ENCODE peak calls at places on chromosomes 1 and 21, in seven cellular contexts. C is upper lobe of right lung; E is neural progenitor cell; M is tibial artery; N is heart right ventricle; L is CD8-positive, alpha-beta T cell; H is breast epithelium. V is an unnamed sample.

GRCh38 chr1:17429183-17429582 is 10.3 kb downstream of the RCC2 start:
- DNase-seq in L (no peak), E (no peak), C (no peak), H (no peak), M (no peak), N (no peak), V (no peak)

GRCh38 chr21:26918318-26919065 is 48.4 kb downstream of the ADAMTS5 start:
- DNase-seq in H (no peak), C (no peak), N (no peak), M (no peak), E (no peak), L (no peak), V (no peak)

GRCh38 chr1:112866151-112866550 is 89.8 kb downstream of the SLC16A1 start:
- DNase-seq in L (no peak), N (no peak), H (no peak), C (no peak), E (no peak), M (no peak), V (no peak)

GRCh38 chr1:215845224-215845902 is 278.3 kb downstream of the KCTD3 start:
- DNase-seq in N (no peak), C (no peak), E (no peak), L (no peak), M (no peak), H (no peak), V (no peak)

GRCh38 chr21:37833301-37833700 is 83.0 kb downstream of the KCNJ6 start:
- DNase-seq in M (no peak), E (no peak), H (no peak), L (no peak), N (no peak), C (no peak), V (no peak)

GRCh38 chr1:174788981-174789380 is 210.8 kb upstream of the CACYBP start:
- DNase-seq in C (no peak), H (no peak), E (no peak), L (no peak), N (no peak), M (no peak), V (no peak)

GRCh38 chr1:232438476-232438875 is 191.5 kb downstream of the SIPA1L2 start:
- DNase-seq in C (no peak), M (no peak), L (no peak), H (no peak), N (no peak), E (no peak), V (no peak)

GRCh38 chr1:36231191-36231590 is 6.9 kb downstream of the THRAP3 start:
- DNase-seq in E (peak; percentile 38), N (no peak), H (no peak), M (no peak), C (no peak), L (no peak), V (no peak)

GRCh38 chr1:201488817-201489581 is 17.9 kb downstream of the CSRP1 start:
- DNase-seq in E (no peak), M (peak; percentile 83), N (peak; percentile 52), H (no peak), L (no peak), C (peak; percentile 79), V (peak; percentile 70)

GRCh38 chr1:97245682-97246081 is 524.1 kb downstream of the PTBP2 start:
- DNase-seq in H (no peak), N (no peak), C (no peak), L (no peak), M (no peak), E (no peak), V (no peak)

GRCh38 chr1:114745351-114745750 is 12.4 kb downstream of the CSDE1 start:
- DNase-seq in E (no peak), L (no peak), C (no peak), M (no peak), N (no peak), H (no peak), V (no peak)

GRCh38 chr1:176745945-176746344 is 283.0 kb downstream of the PAPPA2 start:
- DNase-seq in N (no peak), L (no peak), M (no peak), C (no peak), H (no peak), E (no peak), V (no peak)

GRCh38 chr1:85278853-85279314 is 2.5 kb upstream of the BCL10 start:
- DNase-seq in N (no peak), H (no peak), C (no peak), L (no peak), E (no peak), M (peak; percentile 65), V (no peak)

GRCh38 chr1:204726478-204726877 is 40.9 kb upstream of the LRRN2 start:
- DNase-seq in C (no peak), E (no peak), L (no peak), N (no peak), M (no peak), H (no peak), V (peak; percentile 78)

GRCh38 chr1:211705439-211706205 is 30.2 kb upstream of the NEK2 start:
- DNase-seq in C (no peak), M (no peak), H (no peak), L (no peak), N (no peak), E (no peak), V (peak; percentile 84)

GRCh38 chr1:156228501-156228900 is 13.5 kb upstream of the BGLAP start:
- DNase-seq in H (no peak), C (no peak), N (no peak), L (no peak), E (no peak), M (no peak), V (no peak)

GRCh38 chr1:156230102-156230501 is 11.9 kb upstream of the BGLAP start:
- DNase-seq in H (no peak), M (no peak), E (no peak), L (no peak), N (no peak), C (no peak), V (no peak)

GRCh38 chr1:156225677-156226014 is 12.8 kb downstream of the PMF1 start:
- DNase-seq in C (no peak), M (no peak), N (no peak), E (no peak), H (no peak), L (no peak), V (no peak)

GRCh38 chr1:156226116-156226538 is 13.3 kb downstream of the PMF1 start:
- DNase-seq in M (no peak), E (no peak), N (no peak), C (no peak), H (no peak), L (no peak), V (no peak)

DNA sequence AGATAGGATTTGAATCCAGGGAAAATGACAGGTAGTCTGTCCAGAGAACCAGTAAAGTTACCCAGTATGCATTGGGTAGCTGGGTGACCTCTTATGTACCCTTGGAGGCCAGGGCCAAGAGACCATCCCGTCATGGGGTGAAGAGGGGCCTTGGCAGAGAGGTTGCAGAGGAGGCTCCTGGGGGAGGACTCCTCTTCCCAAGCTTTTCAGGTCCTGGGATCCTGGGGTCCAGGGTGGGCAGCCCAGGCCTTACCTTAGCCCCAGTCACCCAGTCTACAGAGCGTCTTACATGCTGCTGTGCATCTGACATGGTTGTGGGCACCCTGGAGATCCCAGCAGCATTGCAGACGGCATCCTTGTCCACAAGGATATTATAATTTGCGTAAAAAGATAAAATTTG is 14.0 kb downstream of the PMF1 start:
- DNase-seq in N (no peak), C (no peak), M (no peak), E (no peak), H (no peak), L (no peak), V (no peak)
- H3K4me1 ChIP-seq in N (no peaks in the 10 kb centered on the region), C (peaks cover 3% of the 10 kb centered on the region), M (no peaks in the 10 kb centered on the region), E (no peaks in the 10 kb centered on the region), H (no peaks in the 10 kb centered on the region), L (no peaks in the 10 kb centered on the region), V (no peaks in the 10 kb centered on the region)

DNA sequence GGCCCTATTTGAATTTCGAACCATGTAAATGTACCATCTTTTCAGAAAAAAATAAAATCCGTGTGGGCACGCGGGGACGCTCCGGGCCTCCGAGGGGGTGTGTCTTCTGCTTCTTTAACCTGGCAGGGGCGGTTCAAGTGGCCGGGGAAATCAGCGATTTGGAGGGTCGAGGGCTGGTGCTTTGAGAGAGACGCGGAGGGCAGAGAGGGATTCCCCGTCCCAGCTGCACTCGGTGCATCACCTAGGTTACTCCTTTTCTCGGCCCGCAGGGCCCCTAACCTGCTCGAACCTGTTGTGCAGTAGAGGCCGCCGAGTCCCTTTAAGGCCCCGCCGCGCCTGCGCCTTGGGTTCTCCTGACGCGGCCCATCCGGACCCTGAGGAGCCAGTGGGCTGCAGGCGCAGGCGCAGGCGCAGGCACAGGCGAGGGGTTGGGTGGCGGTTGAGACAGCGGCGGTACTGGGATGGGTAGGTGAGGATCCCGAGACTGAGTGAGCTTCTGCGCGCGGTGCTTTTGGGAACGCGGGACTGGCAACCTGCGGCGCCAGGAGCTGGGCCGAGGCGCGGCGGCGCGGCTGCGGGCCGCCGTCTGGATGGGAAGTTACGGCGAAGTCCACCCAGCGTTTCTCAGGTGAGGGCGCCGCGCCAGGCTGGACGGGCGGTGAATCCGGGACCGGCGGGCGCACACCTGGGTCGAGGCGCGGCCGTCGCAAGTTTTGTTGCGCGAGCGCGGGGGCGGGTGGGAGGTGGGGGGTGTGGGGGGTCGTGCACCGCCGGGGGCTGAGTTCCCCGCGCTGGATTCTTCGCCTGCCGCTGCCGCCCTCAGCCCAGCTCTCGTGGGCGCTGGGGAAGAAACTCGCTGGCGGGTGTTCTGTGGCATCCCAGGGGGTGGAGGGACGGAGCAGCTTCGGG is at the start of gene NBPF3:
- DNase-seq in L (peak; percentile 91), H (peak; percentile 80), C (peak; percentile 95), E (peak; percentile 98), M (peak; percentile 87), N (peak; percentile 82), V (peak; percentile 46)
- H3K27ac ChIP-seq in L (peak within 1 kb of the TSS; percentile 64), H (peak within 1 kb of the TSS; percentile 81), C (peak within 1 kb of the TSS; percentile 24), E (peak within 1 kb of the TSS; percentile 34), M (no peak within 1 kb of the TSS), N (peak within 1 kb of the TSS; percentile 62), V (no peak within 1 kb of the TSS)

GRCh38 chr1:44784094-44785026 is 3.6 kb downstream of the BEST4 start:
- DNase-seq in C (no peak), M (no peak), E (peak; percentile 78), N (no peak), H (no peak), L (no peak), V (no peak)
- H3K4me3 ChIP-seq in C (peak overlapping the region; percentile 52), M (peak overlapping the region; percentile 61), E (peak overlapping the region; percentile 40), N (peak overlapping the region; percentile 12), H (peak overlapping the region; percentile 68), L (peak overlapping the region; percentile 26), V (no peak overlapping the region)

GRCh38 chr21:28154121-28154520 is 838.6 kb downstream of the LTN1 start:
- DNase-seq in M (no peak), H (no peak), E (no peak), L (no peak), N (no peak), C (no peak), V (no peak)

GRCh38 chr21:28160378-28160777 is 832.3 kb downstream of the LTN1 start:
- DNase-seq in E (no peak), L (no peak), M (peak; percentile 24), H (no peak), C (no peak), N (no peak), V (no peak)

GRCh38 chr21:28159396-28159795 is 833.3 kb downstream of the LTN1 start:
- DNase-seq in M (no peak), H (no peak), L (no peak), N (no peak), E (no peak), C (no peak), V (no peak)

GRCh38 chr21:28152729-28153128 is 839.9 kb downstream of the LTN1 start:
- DNase-seq in N (no peak), H (no peak), L (no peak), E (no peak), M (no peak), C (no peak), V (no peak)

GRCh38 chr21:28156590-28156989 is 836.1 kb downstream of the LTN1 start:
- DNase-seq in H (no peak), N (no peak), M (no peak), E (no peak), L (no peak), C (no peak), V (no peak)
- H3K4me1 ChIP-seq in H (no peaks in the 10 kb centered on the region), N (no peaks in the 10 kb centered on the region), M (no peaks in the 10 kb centered on the region), E (no peaks in the 10 kb centered on the region), L (no peaks in the 10 kb centered on the region), C (no peaks in the 10 kb centered on the region), V (no peaks in the 10 kb centered on the region)

V was measured in SJCRH30.